ENCODE peak calls at places on chromosomes 2 and 18, in five cellular contexts. J is fibroblast of the conjunctiva, C is HFFc6, P is GM04504, V is lower leg skin. Z is an unnamed sample.
A peak's percentile ranks its signal among the peaks of the same experiment; 100 is the strongest.

GRCh38 chr2:43452318-43452731 is 143.5 kb downstream of the THADA start:
- DNase-seq in P (no peak), J (no peak), C (peak; percentile 23), V (no peak), Z (no peak)

GRCh38 chr18:55153346-55153745 is 194.1 kb upstream of the CCDC68 start:
- DNase-seq in C (no peak), J (no peak), P (no peak), V (no peak), Z (no peak)

GRCh38 chr2:197088694-197089093 is 162.2 kb upstream of the PGAP1 start:
- DNase-seq in P (no peak), J (no peak), V (no peak), C (no peak), Z (no peak)

GRCh38 chr2:227325824-227326195 is 759 bp downstream of the MFF start:
- DNase-seq in J (no peak), C (peak; percentile 30), P (peak; percentile 13), V (no peak), Z (no peak)

GRCh38 chr2:126849486-126849885 is 49.2 kb upstream of the TEX51 start:
- DNase-seq in J (no peak), P (no peak), V (no peak), C (no peak), Z (no peak)

GRCh38 chr2:201404699-201405275 is 46.5 kb downstream of the TRAK2 start:
- DNase-seq in V (no peak), P (no peak), J (no peak), C (no peak), Z (no peak)

GRCh38 chr2:133718688-133719201 is 150.5 kb upstream of the NCKAP5 start:
- DNase-seq in J (peak; percentile 60), V (peak; percentile 22), C (peak; percentile 91), P (peak; percentile 69), Z (peak; percentile 67)

GRCh38 chr18:77733292-77733903 is 483.8 kb downstream of the GALR1 start:
- DNase-seq in C (no peak), P (no peak), V (no peak), J (no peak), Z (no peak)

GRCh38 chr18:79631096-79631507 is 48.5 kb upstream of the CTDP1 start:
- DNase-seq in P (no peak), C (no peak), J (no peak), V (no peak), Z (no peak)

GRCh38 chr18:50614838-50615237 is 55.0 kb downstream of the MAPK4 start:
- DNase-seq in P (no peak), V (peak; percentile 73), C (no peak), J (no peak), Z (no peak)

GRCh38 chr18:50091495-50092249 is 103.3 kb downstream of the MYO5B start:
- DNase-seq in J (no peak), P (no peak), C (no peak), V (no peak), Z (no peak)

GRCh38 chr2:165361511-165361910 is 108.0 kb upstream of the CSRNP3 start:
- DNase-seq in V (no peak), J (no peak), C (no peak), P (no peak), Z (no peak)

GRCh38 chr2:221680548-221680947 is 108.4 kb upstream of the EPHA4 start:
- DNase-seq in V (no peak), P (no peak), C (no peak), J (no peak), Z (no peak)

GRCh38 chr2:191636235-191636543 is 41.7 kb upstream of the NABP1 start:
- DNase-seq in C (peak; percentile 78), V (no peak), P (peak; percentile 50), J (no peak), Z (no peak)

GRCh38 chr2:142165790-142166189 is 35.0 kb upstream of the LRP1B start:
- DNase-seq in C (peak; percentile 6), P (peak; percentile 15), V (no peak), J (no peak), Z (no peak)

GRCh38 chr2:75079575-75079974 is 119.7 kb downstream of the TACR1 start:
- DNase-seq in P (no peak), C (no peak), V (no peak), J (no peak), Z (no peak)

GRCh38 chr2:27251786-27252185 is 11.1 kb downstream of the SLC30A3 start:
- DNase-seq in V (no peak), J (no peak), P (no peak), C (no peak), Z (no peak)

GRCh38 chr2:226130192-226130591 is 669.4 kb downstream of the IRS1 start:
- DNase-seq in V (no peak), J (no peak), P (no peak), C (no peak), Z (no peak)

GRCh38 chr2:131045925-131046579 is 47.2 kb downstream of the FAM168B start:
- DNase-seq in C (no peak), V (no peak), P (no peak), J (no peak), Z (no peak)

GRCh38 chr2:88885275-88885674 is 193.8 kb downstream of the RPIA start:
- DNase-seq in J (no peak), V (no peak), P (no peak), C (no peak), Z (no peak)

GRCh38 chr2:182186132-182186735 is 200.6 kb downstream of the PPP1R1C start:
- DNase-seq in J (peak; percentile 12), C (peak; percentile 46), V (no peak), P (peak; percentile 19), Z (no peak)

GRCh38 chr2:15504882-15505663 is 56.1 kb downstream of the NBAS start:
- DNase-seq in P (no peak), C (no peak), J (no peak), V (no peak), Z (no peak)

Z was measured in AG09319.